ENCODE peak calls at places on chromosomes 5 and 9, in six cellular contexts. X, Y, O, R, Q and K are unnamed samples.

GRCh38 chr9:5714501-5715401 is 85.8 kb downstream of the RIC1 start:
- DNase-seq in X (no peak), Y (no peak), O (no peak), R (no peak), Q (no peak), K (no peak)

GRCh38 chr5:167671176-167671575 is 620.3 kb upstream of the WWC1 start:
- DNase-seq in X (no peak), Y (no peak), O (no peak), R (no peak), Q (no peak), K (no peak)

GRCh38 chr5:31407921-31408714 is 123.8 kb downstream of the DROSHA start:
- DNase-seq in X (no peak), Y (no peak), O (no peak), R (no peak), Q (no peak), K (no peak)

GRCh38 chr5:107218457-107219193 is 452.1 kb downstream of the EFNA5 start:
- DNase-seq in X (no peak), Y (no peak), O (no peak), R (no peak), Q (no peak), K (no peak)

GRCh38 chr5:160751297-160751696 is 100.7 kb downstream of the ATP10B start:
- DNase-seq in X (no peak), Y (no peak), O (no peak), R (no peak), Q (no peak), K (no peak)

GRCh38 chr5:35598707-35599370 is 18.8 kb upstream of the SPEF2 start:
- DNase-seq in X (no peak), Y (no peak), O (peak), R (no peak), Q (no peak), K (no peak)

GRCh38 chr5:151155149-151155776 is 2.3 kb downstream of the ANXA6 start:
- DNase-seq in X (no peak), Y (peak), O (no peak), R (peak), Q (no peak), K (no peak)

GRCh38 chr5:5200133-5200532 is 60.0 kb downstream of the ADAMTS16 start:
- DNase-seq in X (no peak), Y (no peak), O (no peak), R (no peak), Q (no peak), K (no peak)

GRCh38 chr5:176535655-176536131 is 1.5 kb downstream of the RNF44 start:
- DNase-seq in X (no peak), Y (peak), O (no peak), R (no peak), Q (no peak), K (no peak)

GRCh38 chr9:93324191-93324834 is 127.2 kb upstream of the FAM120A start:
- DNase-seq in X (no peak), Y (peak), O (no peak), R (no peak), Q (no peak), K (no peak)

GRCh38 chr5:135012033-135012588 is 21.9 kb downstream of the PITX1 start:
- DNase-seq in X (peak), Y (peak), O (no peak), R (peak), Q (no peak), K (peak)

GRCh38 chr9:106929471-106930198 is 66.7 kb downstream of the ZNF462 start:
- DNase-seq in X (no peak), Y (no peak), O (no peak), R (no peak), Q (no peak), K (peak)

GRCh38 chr5:59768204-59769040 is 125.1 kb downstream of the PDE4D start:
- DNase-seq in X (no peak), Y (no peak), O (peak), R (peak), Q (peak), K (peak)

GRCh38 chr5:147359551-147359950 is 124.7 kb downstream of the STK32A start:
- DNase-seq in X (no peak), Y (no peak), O (no peak), R (no peak), Q (no peak), K (no peak)

GRCh38 chr5:178149199-178149932 is 4.3 kb downstream of the NHP2 start:
- DNase-seq in X (no peak), Y (no peak), O (no peak), R (no peak), Q (no peak), K (no peak)

GRCh38 chr9:13705913-13706312 is 426.4 kb upstream of the MPDZ start:
- DNase-seq in X (no peak), Y (no peak), O (no peak), R (peak), Q (peak), K (peak)

GRCh38 chr5:110790673-110791072 is 51.9 kb downstream of the SLC25A46 start:
- DNase-seq in X (no peak), Y (no peak), O (no peak), R (no peak), Q (no peak), K (no peak)

GRCh38 chr5:170523129-170523497 is 19.3 kb downstream of the KCNIP1 start:
- DNase-seq in X (no peak), Y (no peak), O (no peak), R (no peak), Q (no peak), K (no peak)

GRCh38 chr9:129962889-129963703 is 79.9 kb downstream of the FNBP1 start:
- DNase-seq in X (no peak), Y (peak), O (peak), R (peak), Q (peak), K (peak)

GRCh38 chr9:129958771-129959170 is 84.2 kb downstream of the FNBP1 start:
- DNase-seq in X (no peak), Y (no peak), O (no peak), R (no peak), Q (no peak), K (peak)

GRCh38 chr9:129964901-129965734 is 77.9 kb downstream of the FNBP1 start:
- DNase-seq in X (no peak), Y (no peak), O (no peak), R (no peak), Q (no peak), K (peak)

DNA sequence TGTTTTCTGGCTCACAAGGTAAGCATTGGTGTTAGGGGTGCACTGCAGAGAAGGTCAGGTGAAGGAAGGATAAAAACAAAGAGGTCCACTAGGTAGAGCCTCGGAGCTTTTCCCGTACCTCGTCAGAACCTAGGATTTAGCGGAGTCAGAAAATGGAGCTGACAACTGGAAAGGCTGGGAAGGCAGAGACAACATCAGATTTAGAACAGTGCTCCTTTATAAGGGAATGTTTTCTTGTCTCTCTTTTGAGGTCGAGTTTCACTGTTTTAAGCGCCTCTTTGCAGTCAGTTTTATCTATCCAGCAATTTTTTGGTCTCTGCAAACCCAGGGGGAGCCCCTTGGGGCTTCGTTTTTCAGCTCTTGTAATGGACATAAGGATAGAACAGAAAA is 80.6 kb downstream of the FNBP1 start:
- DNase-seq in X (no peak), Y (no peak), O (no peak), R (no peak), Q (no peak), K (peak)
- H3K4me3 ChIP-seq in X (peak), Y (peak), O (peak), R (peak), Q (peak), K (no peak)

GRCh38 chr9:109728696-109729300 is 51.2 kb upstream of the PALM2AKAP2 start:
- DNase-seq in X (no peak), Y (no peak), O (no peak), R (no peak), Q (no peak), K (no peak)
- H3K4me3 ChIP-seq in X (no peak), Y (no peak), O (no peak), R (no peak), Q (no peak), K (no peak)

GRCh38 chr5:16712600-16712999 is 95.8 kb upstream of the RETREG1 start:
- DNase-seq in X (no peak), Y (no peak), O (no peak), R (no peak), Q (no peak), K (no peak)
- H3K4me3 ChIP-seq in X (no peak), Y (no peak), O (no peak), R (no peak), Q (no peak), K (no peak)

GRCh38 chr5:1483064-1483463 is 37.8 kb upstream of the SLC6A3 start:
- DNase-seq in X (no peak), Y (no peak), O (no peak), R (no peak), Q (no peak), K (no peak)

GRCh38 chr5:1481999-1482381 is 36.8 kb upstream of the SLC6A3 start:
- DNase-seq in X (no peak), Y (no peak), O (no peak), R (no peak), Q (no peak), K (no peak)

GRCh38 chr5:1480217-1480616 is 35.0 kb upstream of the SLC6A3 start:
- DNase-seq in X (no peak), Y (no peak), O (peak), R (peak), Q (peak), K (peak)

GRCh38 chr5:1480806-1481205 is 35.6 kb upstream of the SLC6A3 start:
- DNase-seq in X (no peak), Y (no peak), O (no peak), R (no peak), Q (no peak), K (no peak)

DNA sequence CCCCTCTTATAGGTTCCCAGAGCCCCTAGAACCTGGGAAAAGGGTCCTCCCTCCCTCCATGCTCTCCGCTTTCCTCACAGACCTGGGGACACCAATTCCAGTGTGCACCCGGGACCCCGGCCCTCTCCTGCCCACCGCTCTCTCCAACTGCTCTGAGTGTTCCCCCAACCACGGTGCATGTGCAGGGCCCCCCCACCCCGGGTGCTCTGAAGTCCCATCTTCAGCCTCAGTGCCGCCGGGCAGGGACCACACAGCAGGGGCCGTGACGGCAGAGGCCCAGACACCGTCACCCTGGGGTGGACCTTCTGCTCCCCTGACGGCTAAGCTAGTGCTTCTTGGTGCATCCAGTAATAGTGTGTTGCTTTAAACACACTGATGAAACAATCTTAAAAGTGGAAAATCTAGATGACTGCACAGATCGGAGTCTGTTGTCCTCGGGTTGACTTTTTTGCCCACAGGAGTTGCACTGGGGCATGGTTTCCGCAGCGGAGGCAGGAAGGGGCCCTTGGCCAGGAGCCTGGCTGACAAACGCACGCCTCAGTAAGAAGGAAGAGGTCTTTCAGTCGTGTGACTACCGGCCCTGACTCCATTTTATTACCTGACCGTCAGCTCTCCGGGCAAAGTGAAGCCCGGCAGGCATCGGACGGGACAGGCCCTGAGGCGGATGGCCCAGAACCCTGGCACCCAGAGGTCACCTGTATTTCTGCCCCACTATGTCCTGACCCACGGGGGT is 36.2 kb upstream of the SLC6A3 start:
- DNase-seq in X (no peak), Y (no peak), O (no peak), R (no peak), Q (no peak), K (no peak)
- H3K4me3 ChIP-seq in X (no peak), Y (no peak), O (no peak), R (no peak), Q (no peak), K (no peak)

DNA sequence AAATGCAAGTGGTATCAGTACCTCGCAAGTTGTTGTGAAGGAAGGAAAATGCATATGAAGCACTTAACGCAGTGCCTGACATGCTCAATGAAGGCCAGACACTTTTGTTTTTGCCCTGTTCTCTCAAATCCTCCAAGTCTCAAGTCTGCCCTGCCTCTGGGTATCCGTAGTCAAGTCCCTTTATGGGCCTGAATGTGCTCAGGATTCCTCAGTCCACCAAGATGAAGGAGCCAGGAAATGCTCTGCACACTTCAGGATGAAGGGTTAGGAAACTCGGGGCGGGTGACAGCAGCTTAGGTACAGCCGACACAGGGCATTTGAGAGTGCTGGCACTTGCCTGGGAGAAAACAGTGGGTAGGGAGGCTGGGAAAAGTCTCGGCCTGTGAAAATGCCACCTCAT is 1.4 kb downstream of the ECSCR start:
- DNase-seq in X (no peak), Y (no peak), O (no peak), R (no peak), Q (no peak), K (no peak)
- H3K4me3 ChIP-seq in X (peak), Y (no peak), O (peak), R (no peak), Q (no peak), K (peak)